ENCODE peak calls at places on chromosome 22, in four cellular contexts. B, S, Z and I are unnamed samples.

GRCh38 chr22:43136255-43136654 is 6.9 kb downstream of the MCAT start:
- DNase-seq in B (peak), S (no peak), Z (no peak), I (no peak)

GRCh38 chr22:39723899-39724351 is 153.4 kb downstream of the CACNA1I start:
- DNase-seq in B (no peak), S (no peak), Z (peak), I (no peak)

GRCh38 chr22:40965936-40966557 is 14.9 kb downstream of the RBX1 start:
- DNase-seq in B (no peak), S (no peak), Z (no peak), I (no peak)

GRCh38 chr22:39651783-39652058 is 81.2 kb downstream of the CACNA1I start:
- DNase-seq in B (no peak), S (peak), Z (no peak), I (no peak)

GRCh38 chr22:20424937-20425587 is 12.6 kb downstream of the SCARF2 start:
- DNase-seq in B (no peak), S (no peak), Z (no peak), I (no peak)

GRCh38 chr22:50208430-50208938 is 7.7 kb downstream of the SELENOO start:
- DNase-seq in B (no peak), S (no peak), Z (no peak), I (no peak)

GRCh38 chr22:26783886-26784285 is 126.5 kb downstream of the MIAT start:
- DNase-seq in B (no peak), S (no peak), Z (no peak), I (no peak)

GRCh38 chr22:50266994-50267393 is 3.2 kb downstream of the MAPK11 start:
- DNase-seq in B (no peak), S (no peak), Z (no peak), I (no peak)

DNA sequence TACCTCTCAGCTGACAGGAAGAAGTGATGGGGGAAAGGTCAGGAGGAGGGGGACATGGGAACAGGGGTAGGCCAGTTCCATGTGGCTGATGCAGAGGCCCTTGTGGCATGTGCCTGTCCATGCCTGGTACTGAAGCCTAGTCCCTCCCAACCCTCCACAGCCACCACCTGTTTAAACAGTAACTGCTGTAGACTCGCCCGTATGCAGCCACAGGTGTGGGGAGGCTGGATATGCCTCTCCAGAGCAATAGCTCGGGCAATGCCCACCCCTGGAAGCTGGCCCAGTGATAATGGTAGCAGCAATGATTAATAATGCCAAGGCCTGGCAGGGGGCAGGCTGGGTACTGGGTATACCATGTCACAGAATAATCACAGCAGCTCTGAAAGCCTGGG is 2.3 kb downstream of the SMTN start:
- DNase-seq in B (no peak), S (no peak), Z (no peak), I (no peak)
- H3K27ac ChIP-seq in B (peak), S (peak), Z (peak), I (no peak)

DNA sequence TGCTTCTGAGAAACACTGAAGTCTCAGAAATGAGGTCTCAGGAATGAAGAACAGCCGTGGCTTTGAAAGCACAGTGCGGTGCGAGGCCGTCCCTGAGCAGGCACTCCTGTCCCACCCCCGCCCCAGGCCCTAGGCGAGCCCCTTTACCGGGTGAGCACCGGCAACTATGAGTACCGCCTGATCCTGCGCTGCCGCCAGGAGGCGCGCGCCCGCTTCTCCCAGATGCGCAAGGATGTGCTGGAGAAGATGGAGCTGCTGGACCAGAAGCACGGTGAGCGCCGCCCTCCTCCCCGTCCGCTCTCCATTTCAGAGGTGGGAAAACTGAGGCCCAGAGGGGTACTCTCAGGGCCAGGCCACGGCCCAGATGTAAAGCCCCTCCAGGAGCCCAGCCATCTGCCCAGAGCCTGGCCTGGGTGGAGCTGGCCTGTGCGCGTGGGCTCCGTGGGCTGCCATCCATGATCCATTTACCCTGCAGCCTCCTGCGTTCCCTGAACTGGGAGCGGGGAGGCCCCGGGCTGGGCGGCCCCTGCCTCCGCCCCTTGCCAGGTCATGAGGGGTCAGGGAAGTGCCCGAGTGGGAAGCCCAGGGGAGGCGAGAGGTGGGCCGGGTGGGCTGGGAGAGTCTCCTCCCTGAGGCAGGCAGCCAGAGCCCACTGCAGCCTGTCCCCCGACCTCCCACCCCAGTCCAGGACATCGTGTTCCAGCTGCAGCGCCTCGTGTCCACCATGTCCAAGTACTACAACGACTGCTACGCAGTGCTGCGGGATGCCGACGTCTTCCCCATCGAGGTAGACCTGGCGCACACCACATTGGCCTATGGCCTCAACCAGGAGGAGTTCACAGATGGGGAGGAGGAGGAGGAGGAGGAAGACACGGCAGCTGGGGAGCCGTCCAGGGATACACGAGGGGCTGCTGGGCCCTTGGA is 9.5 kb downstream of the SLC16A8 start:
- DNase-seq in B (no peak), S (no peak), Z (no peak), I (no peak)
- H3K27ac ChIP-seq in B (no peak), S (no peak), Z (no peak), I (no peak)

GRCh38 chr22:28670153-28670552 is 9.5 kb downstream of the TTC28 start:
- DNase-seq in B (no peak), S (no peak), Z (no peak), I (no peak)
- H3K27ac ChIP-seq in B (no peak), S (no peak), Z (no peak), I (no peak)

DNA sequence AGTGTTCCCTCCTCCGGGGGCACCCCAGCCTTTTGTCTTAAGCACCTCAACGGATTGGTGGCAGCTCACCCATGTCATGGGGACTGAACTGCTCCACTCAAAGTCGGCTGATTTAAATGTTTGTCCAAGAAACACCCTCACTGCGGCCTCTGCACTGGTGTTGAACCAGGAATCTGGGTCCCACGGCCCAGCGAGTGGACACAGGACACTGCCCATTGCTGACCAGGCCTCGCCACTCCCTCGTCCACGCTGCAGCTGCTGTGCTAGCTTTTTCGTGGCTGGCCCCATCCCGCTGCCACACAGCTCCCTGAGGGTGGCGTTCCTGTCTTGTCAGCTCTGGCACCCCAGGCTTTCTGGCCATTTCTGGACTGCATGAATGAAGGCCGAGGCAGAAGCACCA is 646.2 kb downstream of the BRD1 start:
- DNase-seq in B (no peak), S (no peak), Z (no peak), I (no peak)
- H3K27ac ChIP-seq in B (no peak), S (no peak), Z (no peak), I (no peak)

GRCh38 chr22:46777609-46777970 is 15.1 kb downstream of the TBC1D22A start:
- DNase-seq in B (no peak), S (no peak), Z (no peak), I (no peak)
- H3K27ac ChIP-seq in B (no peak), S (no peak), Z (no peak), I (no peak)

GRCh38 chr22:37918580-37919274 is 12.6 kb downstream of the MICALL1 start:
- DNase-seq in B (no peak), S (no peak), Z (no peak), I (no peak)
- H3K27ac ChIP-seq in B (no peak), S (peak), Z (no peak), I (no peak)

DNA sequence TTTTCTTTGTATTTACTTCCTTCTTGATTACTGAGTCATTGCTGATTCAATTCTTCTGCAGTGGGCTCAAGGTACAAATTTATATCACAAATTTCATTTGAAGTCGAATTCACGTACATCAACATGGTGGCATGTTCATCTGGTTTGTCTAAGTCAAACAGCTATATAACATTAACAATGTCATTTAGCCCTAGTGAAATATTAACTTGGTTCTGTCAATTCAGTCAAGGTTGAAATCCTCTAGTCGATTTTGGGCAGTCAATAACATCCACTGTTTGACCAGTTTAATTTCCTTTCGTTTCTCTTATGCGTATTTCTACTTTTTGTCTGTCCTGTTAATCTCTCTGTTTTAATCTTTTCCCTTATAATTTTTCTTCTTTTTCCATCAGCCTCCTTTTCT is 4.1 kb upstream of the ATXN10 start:
- DNase-seq in B (no peak), S (no peak), Z (no peak), I (no peak)
- H3K27ac ChIP-seq in B (no peak), S (no peak), Z (no peak), I (no peak)

DNA sequence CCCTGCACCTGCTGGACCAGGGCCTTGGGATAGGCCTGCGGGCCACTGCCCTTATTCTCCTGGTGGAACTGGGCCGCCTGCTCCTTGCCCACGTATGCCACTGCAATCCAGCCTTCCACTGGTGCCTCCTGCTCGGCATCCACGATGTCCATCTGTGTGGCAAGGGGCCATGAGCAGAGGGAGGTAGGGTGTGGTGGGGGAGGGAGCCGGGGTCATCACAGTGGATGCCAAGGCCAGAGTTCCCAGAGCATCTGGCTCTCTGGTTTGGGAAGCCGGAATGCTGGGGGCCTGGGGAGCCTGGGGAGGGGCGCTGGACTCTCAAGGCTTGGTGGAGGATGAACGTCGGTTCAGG is 627 bp downstream of the RNF215 start:
- DNase-seq in B (peak), S (no peak), Z (no peak), I (no peak)
- H3K27ac ChIP-seq in B (peak), S (peak), Z (peak), I (no peak)

GRCh38 chr22:23225724-23226496 is 45.6 kb downstream of the BCR start:
- DNase-seq in B (peak), S (peak), Z (no peak), I (peak)
- H3K27ac ChIP-seq in B (peak), S (peak), Z (peak), I (peak)